ENCODE peak calls at places on chromosomes 11 and 22, in seven cellular contexts. P is cardiac septum, F is NCI-H187, Y is NCI-H1092 treated with DMSO at 0.1 percent for 48 hours, H is T-helper 17 cell, W is aorta, S is T-helper 2 cell. B is an unnamed sample.

GRCh38 chr11:126336646-126337045 is 18.8 kb upstream of the ST3GAL4 start:
- DNase-seq in S (no peak), H (no peak), W (peak), F (no peak), P (peak), Y (no peak), B (peak)

GRCh38 chr11:10930961-10931760 is 73.3 kb upstream of the ZBED5 start:
- DNase-seq in Y (peak), F (peak), P (peak), S (peak), H (peak), W (peak), B (no peak)

GRCh38 chr11:76824980-76825725 is 35.6 kb upstream of the ACER3 start:
- DNase-seq in H (no peak), F (no peak), S (no peak), P (peak), W (no peak), Y (no peak), B (no peak)

GRCh38 chr11:1763796-1764661 is at the start of gene CTSD:
- DNase-seq in Y (peak), F (peak), S (peak), W (peak), H (peak), P (peak), B (peak)

GRCh38 chr11:114172055-114172861 is 112.7 kb downstream of the ZBTB16 start:
- DNase-seq in Y (no peak), P (no peak), S (peak), W (no peak), F (no peak), H (no peak), B (no peak)

GRCh38 chr22:45688606-45689080 is 17.0 kb downstream of the ATXN10 start:
- DNase-seq in Y (no peak), H (no peak), W (no peak), S (no peak), P (no peak), F (no peak), B (no peak)

GRCh38 chr11:40288212-40288803 is 1171.1 kb downstream of the LRRC4C start:
- DNase-seq in W (no peak), P (no peak), Y (no peak), F (no peak), S (no peak), H (no peak), B (no peak)

GRCh38 chr11:100930185-100930778 is 199.3 kb downstream of the PGR start:
- DNase-seq in H (no peak), P (no peak), F (no peak), W (no peak), S (peak), Y (peak), B (no peak)

GRCh38 chr22:46087816-46088277 is 62.5 kb upstream of the PPARA start:
- DNase-seq in W (peak), P (peak), F (no peak), Y (no peak), S (no peak), H (no peak), B (no peak)

GRCh38 chr11:103433380-103433779 is 324.2 kb downstream of the DYNC2H1 start:
- DNase-seq in F (no peak), W (no peak), S (no peak), H (no peak), P (no peak), Y (no peak), B (no peak)

B was measured in natural killer cell treated with Interleukin-12 subunit alpha and Interleukin-12 subunit beta and Interleukin-15 and Interleukin-18, amount 100 ng/mL, for 72 hours.